ENCODE peak calls at places on chromosomes 13 and 19, in four cellular contexts. One of them, this sample, is unnamed.

GRCh38 chr13:71460179-71460578 is 406.8 kb downstream of the DACH1 start:
- DNase-seq in K562: no peak
- DNase-seq in GM12878: no peak
- DNase-seq in HepG2: no peak
- DNase-seq in this sample: no peak

GRCh38 chr19:10543420-10544241 is at the start of gene ATG4D:
- DNase-seq in K562: peak
- DNase-seq in GM12878: no peak
- DNase-seq in HepG2: peak
- DNase-seq in this sample: peak

GRCh38 chr13:25249001-25249543 is 38.2 kb downstream of the MTMR6 start:
- DNase-seq in HepG2: peak
- DNase-seq in K562: no peak
- DNase-seq in GM12878: peak
- DNase-seq in this sample: peak

GRCh38 chr13:74870865-74871264 is 611.1 kb downstream of the TBC1D4 start:
- DNase-seq in K562: no peak
- DNase-seq in GM12878: no peak
- DNase-seq in HepG2: no peak
- DNase-seq in this sample: no peak

GRCh38 chr19:42069619-42070293 is at the start of gene GRIK5:
- DNase-seq in GM12878: no peak
- DNase-seq in K562: no peak
- DNase-seq in HepG2: no peak
- DNase-seq in this sample: peak

GRCh38 chr13:93758575-93758974 is 532.0 kb downstream of the GPC6 start:
- DNase-seq in GM12878: no peak
- DNase-seq in HepG2: peak
- DNase-seq in K562: no peak
- DNase-seq in this sample: no peak

GRCh38 chr19:4052114-4052992 is 14.3 kb downstream of the ZBTB7A start:
- DNase-seq in GM12878: no peak
- DNase-seq in K562: no peak
- DNase-seq in HepG2: peak
- DNase-seq in this sample: no peak

GRCh38 chr19:36771275-36772231 is 1.1 kb downstream of the ZNF850 start:
- DNase-seq in GM12878: peak
- DNase-seq in HepG2: peak
- DNase-seq in K562: peak
- DNase-seq in this sample: peak

GRCh38 chr13:92390217-92390616 is 836.4 kb upstream of the GPC6 start:
- DNase-seq in HepG2: no peak
- DNase-seq in K562: no peak
- DNase-seq in GM12878: no peak
- DNase-seq in this sample: no peak

GRCh38 chr19:52660981-52661380 is 22.8 kb upstream of the ZNF83 start:
- DNase-seq in K562: no peak
- DNase-seq in HepG2: no peak
- DNase-seq in GM12878: no peak
- DNase-seq in this sample: no peak

GRCh38 chr19:29326351-29326750 is 113.4 kb upstream of the UQCRFS1 start:
- DNase-seq in GM12878: no peak
- DNase-seq in K562: no peak
- DNase-seq in HepG2: no peak
- DNase-seq in this sample: no peak

GRCh38 chr13:78562237-78562889 is 41.0 kb downstream of the POU4F1 start:
- DNase-seq in GM12878: no peak
- DNase-seq in HepG2: no peak
- DNase-seq in K562: no peak
- DNase-seq in this sample: no peak

GRCh38 chr19:15264933-15265206 is 32.6 kb upstream of the EPHX3 start:
- DNase-seq in GM12878: no peak
- DNase-seq in K562: no peak
- DNase-seq in HepG2: no peak
- DNase-seq in this sample: no peak

GRCh38 chr19:3601021-3601420 is 5.7 kb downstream of the TBXA2R start:
- DNase-seq in K562: no peak
- DNase-seq in HepG2: no peak
- DNase-seq in GM12878: no peak
- DNase-seq in this sample: no peak

GRCh38 chr13:60797112-60797511 is 400.1 kb downstream of the TDRD3 start:
- DNase-seq in HepG2: no peak
- DNase-seq in K562: no peak
- DNase-seq in GM12878: no peak
- DNase-seq in this sample: no peak

GRCh38 chr13:76307157-76307556 is 579.0 kb downstream of the KCTD12 start:
- DNase-seq in HepG2: no peak
- DNase-seq in K562: no peak
- DNase-seq in GM12878: no peak
- DNase-seq in this sample: no peak

GRCh38 chr19:1438933-1439358 is 750 bp downstream of the RPS15 start:
- DNase-seq in GM12878: no peak
- DNase-seq in K562: peak
- DNase-seq in HepG2: no peak
- DNase-seq in this sample: no peak
- TF ChIP-seq JUNB in GM12878: no peak
- TF ChIP-seq JUNB in K562: no peak
- TF ChIP-seq JUNB in HepG2: no peak
- TF ChIP-seq JUNB in this sample: no peak

GRCh38 chr19:47022541-47023447 is 3.2 kb downstream of the NPAS1 start:
- DNase-seq in K562: no peak
- DNase-seq in GM12878: no peak
- DNase-seq in HepG2: no peak
- DNase-seq in this sample: peak
- TF ChIP-seq CREB1 in K562: peak
- TF ChIP-seq CREB1 in GM12878: no peak
- TF ChIP-seq CREB1 in HepG2: no peak
- TF ChIP-seq CREB1 in this sample: peak

GRCh38 chr13:34942732-34943674 is 933 bp downstream of the NBEA start:
- DNase-seq in HepG2: no peak
- DNase-seq in GM12878: no peak
- DNase-seq in K562: no peak
- DNase-seq in this sample: peak
- TF ChIP-seq JUNB in HepG2: no peak
- TF ChIP-seq JUNB in GM12878: no peak
- TF ChIP-seq JUNB in K562: no peak
- TF ChIP-seq JUNB in this sample: no peak

GRCh38 chr13:64423467-64423866 is 2806.7 kb downstream of the PCDH9 start:
- DNase-seq in GM12878: no peak
- DNase-seq in HepG2: no peak
- DNase-seq in K562: no peak
- DNase-seq in this sample: no peak

GRCh38 chr13:64429691-64430090 is 2800.4 kb downstream of the PCDH9 start:
- DNase-seq in GM12878: no peak
- DNase-seq in HepG2: no peak
- DNase-seq in K562: no peak
- DNase-seq in this sample: no peak

DNA sequence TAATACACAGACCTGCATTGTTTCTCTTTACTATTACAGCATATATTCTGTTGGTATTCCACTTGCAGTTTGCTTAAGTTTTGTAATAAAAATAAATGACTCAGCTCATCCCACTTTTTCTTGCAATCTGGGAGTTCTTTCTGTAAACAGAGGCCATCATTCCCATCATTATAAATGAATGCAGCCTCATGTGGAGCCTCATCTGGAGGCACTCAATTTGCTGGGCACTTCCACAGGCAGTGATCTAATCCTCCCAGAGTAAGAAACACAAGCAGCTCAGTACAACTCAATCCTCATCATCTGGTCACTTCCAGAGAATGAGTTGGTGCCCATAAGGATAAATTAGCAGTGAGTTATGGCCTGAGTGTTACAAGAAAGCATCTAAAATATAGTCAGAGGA is 2801.9 kb downstream of the PCDH9 start:
- DNase-seq in HepG2: no peak
- DNase-seq in K562: no peak
- DNase-seq in GM12878: no peak
- DNase-seq in this sample: no peak
- TF ChIP-seq CREB1 in HepG2: no peak
- TF ChIP-seq CREB1 in K562: no peak
- TF ChIP-seq CREB1 in GM12878: no peak
- TF ChIP-seq CREB1 in this sample: no peak

GRCh38 chr13:87981416-87981815 is 310.2 kb downstream of the SLITRK5 start:
- DNase-seq in GM12878: no peak
- DNase-seq in K562: no peak
- DNase-seq in HepG2: no peak
- DNase-seq in this sample: no peak
- TF ChIP-seq JUNB in GM12878: no peak
- TF ChIP-seq JUNB in K562: no peak
- TF ChIP-seq JUNB in HepG2: no peak
- TF ChIP-seq JUNB in this sample: no peak

GRCh38 chr19:35330475-35330874 is 1.5 kb downstream of the CD22 start:
- DNase-seq in HepG2: no peak
- DNase-seq in GM12878: peak
- DNase-seq in K562: no peak
- DNase-seq in this sample: no peak
- TF ChIP-seq CREB1 in HepG2: no peak
- TF ChIP-seq CREB1 in GM12878: no peak
- TF ChIP-seq CREB1 in K562: no peak
- TF ChIP-seq CREB1 in this sample: no peak

GRCh38 chr13:110382229-110382628 is 75.1 kb downstream of the COL4A2 start:
- DNase-seq in GM12878: no peak
- DNase-seq in K562: no peak
- DNase-seq in HepG2: no peak
- DNase-seq in this sample: no peak
- TF ChIP-seq JUNB in GM12878: no peak
- TF ChIP-seq JUNB in K562: no peak
- TF ChIP-seq JUNB in HepG2: no peak
- TF ChIP-seq JUNB in this sample: no peak

GRCh38 chr13:107138468-107138867 is 570.5 kb upstream of the ARGLU1 start:
- DNase-seq in K562: no peak
- DNase-seq in HepG2: no peak
- DNase-seq in GM12878: no peak
- DNase-seq in this sample: peak

GRCh38 chr13:107141767-107142166 is 573.8 kb upstream of the ARGLU1 start:
- DNase-seq in GM12878: no peak
- DNase-seq in HepG2: no peak
- DNase-seq in K562: no peak
- DNase-seq in this sample: no peak

GRCh38 chr13:107138987-107139386 is 571.0 kb upstream of the ARGLU1 start:
- DNase-seq in GM12878: no peak
- DNase-seq in HepG2: no peak
- DNase-seq in K562: no peak
- DNase-seq in this sample: no peak

GRCh38 chr13:107144432-107144831 is 576.5 kb upstream of the ARGLU1 start:
- DNase-seq in HepG2: no peak
- DNase-seq in GM12878: no peak
- DNase-seq in K562: no peak
- DNase-seq in this sample: peak
- TF ChIP-seq CREB1 in HepG2: no peak
- TF ChIP-seq CREB1 in GM12878: no peak
- TF ChIP-seq CREB1 in K562: no peak
- TF ChIP-seq CREB1 in this sample: no peak

GRCh38 chr13:29137016-29137415 is 316.9 kb downstream of the MTUS2 start:
- DNase-seq in HepG2: no peak
- DNase-seq in K562: no peak
- DNase-seq in GM12878: no peak
- DNase-seq in this sample: no peak

GRCh38 chr13:29136341-29136740 is 316.2 kb downstream of the MTUS2 start:
- DNase-seq in HepG2: no peak
- DNase-seq in GM12878: no peak
- DNase-seq in K562: no peak
- DNase-seq in this sample: no peak

GRCh38 chr13:29143864-29144263 is 323.7 kb downstream of the MTUS2 start:
- DNase-seq in GM12878: no peak
- DNase-seq in HepG2: no peak
- DNase-seq in K562: no peak
- DNase-seq in this sample: no peak

GRCh38 chr13:29137995-29138394 is 317.9 kb downstream of the MTUS2 start:
- DNase-seq in K562: no peak
- DNase-seq in HepG2: no peak
- DNase-seq in GM12878: no peak
- DNase-seq in this sample: no peak

GRCh38 chr13:29140277-29140676 is 320.1 kb downstream of the MTUS2 start:
- DNase-seq in GM12878: no peak
- DNase-seq in K562: no peak
- DNase-seq in HepG2: no peak
- DNase-seq in this sample: no peak
- TF ChIP-seq JUNB in GM12878: no peak
- TF ChIP-seq JUNB in K562: no peak
- TF ChIP-seq JUNB in HepG2: no peak
- TF ChIP-seq JUNB in this sample: no peak

GRCh38 chr19:595326-596262 is 5.9 kb downstream of the HCN2 start:
- DNase-seq in GM12878: no peak
- DNase-seq in HepG2: no peak
- DNase-seq in K562: no peak
- DNase-seq in this sample: no peak
- TF ChIP-seq CREB1 in GM12878: no peak
- TF ChIP-seq CREB1 in HepG2: no peak
- TF ChIP-seq CREB1 in K562: no peak
- TF ChIP-seq CREB1 in this sample: no peak